ENCODE peak calls at places on chromosomes 16 and 17, in five cellular contexts. T, I, D, A and P are unnamed samples.

GRCh38 chr17:4658478-4659305 is 17.2 kb upstream of the ALOX15 start:
- DNase-seq in T (no peak), I (no peak), D (no peak), A (peak), P (peak)

GRCh38 chr17:69466905-69467630 is 52.6 kb downstream of the MAP2K6 start:
- DNase-seq in T (no peak), I (no peak), D (no peak), A (no peak), P (no peak)

GRCh38 chr16:64133396-64133795 is 988.5 kb downstream of the CDH11 start:
- DNase-seq in T (no peak), I (no peak), D (no peak), A (no peak), P (no peak)

GRCh38 chr17:45580914-45581313 is 90.4 kb upstream of the PLEKHM1 start:
- DNase-seq in T (no peak), I (no peak), D (no peak), A (no peak), P (no peak)

GRCh38 chr17:39219647-39220154 is 6.0 kb downstream of the STAC2 start:
- DNase-seq in T (no peak), I (peak), D (no peak), A (no peak), P (no peak)

GRCh38 chr17:31561469-31562412 is 170.3 kb downstream of the RAB11FIP4 start:
- DNase-seq in T (no peak), I (no peak), D (no peak), A (no peak), P (no peak)

GRCh38 chr16:67278773-67279295 is 498 bp upstream of the PLEKHG4 start:
- DNase-seq in T (no peak), I (no peak), D (no peak), A (no peak), P (peak)

GRCh38 chr16:31453255-31454204 is 5.8 kb upstream of the ARMC5 start:
- DNase-seq in T (no peak), I (no peak), D (no peak), A (peak), P (no peak)

GRCh38 chr17:74592087-74592990 is at the start of gene CD300LD:
- DNase-seq in T (no peak), I (no peak), D (no peak), A (no peak), P (no peak)

GRCh38 chr16:81453091-81453728 is 8.6 kb downstream of the CMIP start:
- DNase-seq in T (no peak), I (no peak), D (no peak), A (no peak), P (no peak)

GRCh38 chr16:12461201-12461600 is 342.5 kb downstream of the CPPED1 start:
- DNase-seq in T (no peak), I (no peak), D (no peak), A (no peak), P (no peak)

GRCh38 chr17:67833946-67834631 is 8.8 kb downstream of the BPTF start:
- DNase-seq in T (no peak), I (no peak), D (no peak), A (no peak), P (no peak)

GRCh38 chr17:64534187-64534586 is 27.4 kb downstream of the CEP95 start:
- DNase-seq in T (no peak), I (no peak), D (no peak), A (no peak), P (no peak)

GRCh38 chr17:36901506-36901905 is 35.8 kb upstream of the LHX1 start:
- DNase-seq in T (no peak), I (no peak), D (no peak), A (no peak), P (no peak)

GRCh38 chr17:71460943-71461342 is 659.9 kb upstream of the SOX9 start:
- DNase-seq in T (no peak), I (no peak), D (no peak), A (no peak), P (peak)

GRCh38 chr16:50467943-50468748 is 80.0 kb upstream of the NKD1 start:
- DNase-seq in T (peak), I (no peak), D (no peak), A (peak), P (peak)

GRCh38 chr17:48258317-48258716 is 150.8 kb downstream of the SNX11 start:
- DNase-seq in T (no peak), I (no peak), D (no peak), A (no peak), P (no peak)

GRCh38 chr17:48259710-48260291 is 152.2 kb downstream of the SNX11 start:
- DNase-seq in T (no peak), I (no peak), D (no peak), A (no peak), P (no peak)

GRCh38 chr17:48262982-48263586 is 155.5 kb downstream of the SNX11 start:
- DNase-seq in T (no peak), I (no peak), D (no peak), A (no peak), P (no peak)

DNA sequence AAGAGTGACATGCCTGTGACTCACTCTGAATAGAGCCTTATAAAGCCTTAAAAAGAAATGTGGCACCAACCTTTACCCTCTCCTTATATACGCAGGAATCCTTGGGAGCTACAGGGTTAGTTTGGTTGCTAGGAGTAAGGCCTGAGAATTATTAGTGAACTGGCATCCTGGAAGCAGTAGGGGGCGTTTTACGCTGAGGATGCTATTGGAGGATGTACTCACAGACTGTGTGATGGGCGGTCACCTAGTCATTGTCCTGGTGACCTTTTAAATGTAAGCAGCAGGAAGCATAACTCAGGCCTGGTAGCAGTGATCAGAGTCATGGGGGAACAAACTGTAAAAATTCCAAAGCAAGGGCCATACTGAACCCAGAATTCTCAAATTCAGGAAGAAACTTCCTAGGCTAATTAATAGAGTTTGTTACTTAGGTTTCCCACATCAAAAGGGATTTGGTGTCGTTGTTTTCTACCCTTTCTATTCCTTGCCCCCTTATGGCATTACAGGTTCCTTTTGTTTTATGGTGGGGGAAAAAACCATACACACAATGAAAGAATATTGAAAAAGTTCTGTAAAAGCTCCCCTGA is 153.8 kb downstream of the SNX11 start:
- DNase-seq in T (no peak), I (no peak), D (no peak), A (no peak), P (peak)
- TF ChIP-seq CTCF in T (no peak), I (peak), D (no peak), A (peak), P (peak)

GRCh38 chr17:78173025-78173715 is 4.8 kb downstream of the SYNGR2 start:
- DNase-seq in T (no peak), I (no peak), D (no peak), A (no peak), P (no peak)

GRCh38 chr17:78175643-78175981 is 7.2 kb downstream of the SYNGR2 start:
- DNase-seq in T (no peak), I (no peak), D (no peak), A (no peak), P (no peak)

GRCh38 chr17:78174870-78175642 is 6.7 kb downstream of the SYNGR2 start:
- DNase-seq in T (no peak), I (no peak), D (no peak), A (no peak), P (no peak)

GRCh38 chr17:78172284-78173024 is 4.1 kb downstream of the SYNGR2 start:
- DNase-seq in T (peak), I (peak), D (no peak), A (peak), P (no peak)

DNA sequence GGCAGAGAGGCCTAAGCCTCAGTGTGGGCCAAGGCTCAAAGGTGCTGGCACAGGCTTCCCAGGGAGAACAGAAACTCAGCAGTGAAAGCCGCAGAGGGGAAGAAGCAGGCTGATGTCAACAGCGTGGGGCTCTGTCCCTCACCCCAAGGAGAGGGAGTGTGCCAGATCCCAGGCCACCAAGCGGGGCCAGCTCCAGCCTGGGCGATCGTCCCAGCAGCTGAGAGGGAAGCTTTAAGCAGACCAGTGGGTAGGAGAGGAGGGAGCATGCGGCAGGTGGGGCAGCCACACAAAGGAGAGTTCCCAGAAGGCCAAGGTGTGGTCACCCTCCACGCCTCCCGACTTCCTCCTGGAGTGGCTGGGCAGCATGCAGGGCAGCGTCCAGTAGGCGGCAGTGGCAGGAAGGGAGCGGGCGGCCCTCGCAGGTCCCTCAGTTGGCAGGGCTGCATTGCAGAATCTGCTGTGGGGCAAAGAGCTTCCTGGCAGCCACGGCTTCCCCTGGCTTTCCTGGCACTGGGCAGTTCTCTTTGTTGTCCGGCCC is 6.0 kb downstream of the SYNGR2 start:
- DNase-seq in T (peak), I (peak), D (peak), A (peak), P (no peak)
- TF ChIP-seq CTCF in T (peak), I (peak), D (peak), A (peak), P (no peak)

GRCh38 chr17:27384261-27384701 is 72.0 kb upstream of the KSR1 start:
- DNase-seq in T (no peak), I (peak), D (peak), A (no peak), P (no peak)
- TF ChIP-seq CTCF in T (no peak), I (peak), D (no peak), A (no peak), P (no peak)

GRCh38 chr17:61946359-61946758 is 18.6 kb upstream of the INTS2 start:
- DNase-seq in T (no peak), I (no peak), D (no peak), A (no peak), P (no peak)
- TF ChIP-seq CTCF in T (no peak), I (no peak), D (no peak), A (no peak), P (no peak)

GRCh38 chr16:9116141-9116540 is 24.7 kb downstream of the HAPSTR1 start:
- DNase-seq in T (no peak), I (no peak), D (no peak), A (no peak), P (no peak)

GRCh38 chr16:9123401-9123800 is 32.0 kb downstream of the HAPSTR1 start:
- DNase-seq in T (no peak), I (no peak), D (no peak), A (no peak), P (no peak)

GRCh38 chr16:9122969-9123368 is 31.5 kb downstream of the HAPSTR1 start:
- DNase-seq in T (no peak), I (no peak), D (no peak), A (no peak), P (no peak)

GRCh38 chr16:9122342-9122741 is 30.9 kb downstream of the HAPSTR1 start:
- DNase-seq in T (no peak), I (no peak), D (no peak), A (no peak), P (no peak)

DNA sequence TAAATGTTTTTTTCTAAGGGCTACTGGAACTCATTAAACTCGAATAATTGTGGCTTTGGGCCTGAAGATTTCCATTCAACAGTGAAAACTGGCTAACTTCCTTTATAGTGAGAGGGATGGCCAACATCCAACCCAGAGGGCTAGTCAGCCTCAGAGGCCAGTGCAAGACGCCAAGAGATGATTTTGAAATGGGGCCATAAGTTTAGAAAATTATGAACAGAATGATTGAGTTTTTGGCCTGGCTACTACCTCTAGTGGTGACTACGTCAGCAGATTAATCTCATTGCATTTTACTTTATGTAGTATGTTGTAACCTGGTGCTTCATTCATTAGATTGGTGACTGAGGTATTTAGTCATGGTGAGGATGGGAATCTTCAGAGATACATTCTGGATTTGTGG is 28.4 kb downstream of the HAPSTR1 start:
- DNase-seq in T (no peak), I (no peak), D (no peak), A (no peak), P (no peak)
- TF ChIP-seq CTCF in T (no peak), I (no peak), D (no peak), A (no peak), P (no peak)

GRCh38 chr17:8255499-8255898 is 6.4 kb downstream of the PFAS start:
- DNase-seq in T (no peak), I (no peak), D (no peak), A (no peak), P (no peak)
- TF ChIP-seq CTCF in T (no peak), I (no peak), D (no peak), A (no peak), P (no peak)

GRCh38 chr17:27315322-27315721 is 21.4 kb downstream of the WSB1 start:
- DNase-seq in T (no peak), I (peak), D (peak), A (peak), P (no peak)
- TF ChIP-seq CTCF in T (no peak), I (no peak), D (no peak), A (no peak), P (no peak)